ENCODE peak calls at places on chromosome 20, in four cellular contexts. X is mucosa of descending colon, I is mesenchymal stem cell, A is transverse colon. L is an unnamed sample.
A peak's percentile ranks its signal among the peaks of the same experiment; 100 is the strongest.

GRCh38 chr20:41733151-41733550 is 115.0 kb upstream of the CHD6 start:
- DNase-seq in X (no peak), I (no peak), A (no peak), L (no peak)

GRCh38 chr20:2890743-2891142 is 17.5 kb downstream of the PTPRA start:
- DNase-seq in X (no peak), A (no peak), I (peak; percentile 33), L (no peak)

GRCh38 chr20:14488756-14489479 is 151.5 kb upstream of the FLRT3 start:
- DNase-seq in I (no peak), A (no peak), X (no peak), L (no peak)

GRCh38 chr20:21053002-21053762 is 53.0 kb downstream of the LINC00237 start:
- DNase-seq in I (no peak), X (no peak), A (no peak), L (no peak)

GRCh38 chr20:37968726-37969401 is 64.4 kb downstream of the TTI1 start:
- DNase-seq in I (peak; percentile 28), X (no peak), A (no peak), L (no peak)

GRCh38 chr20:63461364-63461763 is 11.1 kb downstream of the KCNQ2 start:
- DNase-seq in X (no peak), I (no peak), A (no peak), L (no peak)

GRCh38 chr20:50191566-50192363 is 1.1 kb downstream of the CEBPB start:
- DNase-seq in A (peak; percentile 55), X (peak; percentile 76), I (peak; percentile 54), L (peak; percentile 76)

GRCh38 chr20:42095221-42095620 is 477.0 kb upstream of the CHD6 start:
- DNase-seq in I (no peak), A (no peak), X (no peak), L (no peak)

GRCh38 chr20:341682-342081 is 5.2 kb upstream of the NRSN2 start:
- DNase-seq in A (no peak), X (peak; percentile 46), I (peak; percentile 92), L (no peak)

GRCh38 chr20:29409833-29410804 is 1847.3 kb upstream of the DEFB115 start:
- DNase-seq in X (no peak), I (no peak), A (no peak), L (no peak)

GRCh38 chr20:62150236-62150575 is 6.6 kb downstream of the SS18L1 start:
- DNase-seq in I (no peak), X (no peak), A (no peak), L (no peak)

GRCh38 chr20:21166801-21167200 is 40.9 kb downstream of the KIZ start:
- DNase-seq in I (no peak), A (no peak), X (no peak), L (no peak)

GRCh38 chr20:18986895-18987580 is 173.5 kb downstream of the SCP2D1 start:
- DNase-seq in I (no peak), A (no peak), X (no peak), L (no peak)

GRCh38 chr20:34711813-34712430 is 7.8 kb downstream of the TP53INP2 start:
- DNase-seq in X (no peak), A (no peak), I (no peak), L (no peak)

GRCh38 chr20:48722737-48723191 is 105.0 kb downstream of the PREX1 start:
- DNase-seq in A (no peak), I (peak; percentile 45), X (peak; percentile 39), L (no peak)

GRCh38 chr20:3739054-3739925 is 6.8 kb downstream of the HSPA12B start:
- DNase-seq in A (no peak), I (no peak), X (peak; percentile 16), L (no peak)

GRCh38 chr20:35173576-35174192 is 1.8 kb downstream of the PROCR start:
- DNase-seq in X (no peak), A (no peak), I (no peak), L (no peak)

GRCh38 chr20:37511605-37512275 is 9.3 kb upstream of the NNAT start:
- DNase-seq in I (peak; percentile 29), X (no peak), A (no peak), L (no peak)

GRCh38 chr20:31494131-31494530 is 19.0 kb downstream of the REM1 start:
- DNase-seq in I (peak; percentile 52), X (no peak), A (no peak), L (no peak)

GRCh38 chr20:52812231-52812847 is 159.8 kb upstream of the TSHZ2 start:
- DNase-seq in X (no peak), I (no peak), A (no peak), L (no peak)

GRCh38 chr20:53896647-53897046 is 173.7 kb downstream of the BCAS1 start:
- DNase-seq in A (no peak), X (no peak), I (no peak), L (no peak)

GRCh38 chr20:33963756-33964155 is 30.0 kb upstream of the RALY start:
- DNase-seq in X (no peak), A (no peak), I (no peak), L (no peak)

GRCh38 chr20:4018015-4018748 is 2.8 kb upstream of the RNF24 start:
- DNase-seq in X (no peak), I (no peak), A (no peak), L (no peak)

GRCh38 chr20:52470561-52470960 is 279.0 kb upstream of the ZFP64 start:
- DNase-seq in X (no peak), A (no peak), I (peak; percentile 41), L (no peak)

GRCh38 chr20:6017467-6017866 is 36.4 kb downstream of the LRRN4 start:
- DNase-seq in A (no peak), I (no peak), X (no peak), L (no peak)

GRCh38 chr20:62589150-62589498 is 53.2 kb upstream of the SLCO4A1 start:
- DNase-seq in X (no peak), I (no peak), A (no peak), L (no peak)

GRCh38 chr20:49165611-49166010 is 22.5 kb downstream of the STAU1 start:
- DNase-seq in X (no peak), A (no peak), I (no peak), L (no peak)

GRCh38 chr20:20229595-20229994 is 138.3 kb upstream of the INSM1 start:
- DNase-seq in X (no peak), I (no peak), A (no peak), L (no peak)

GRCh38 chr20:9467995-9468394 is 46.4 kb upstream of the LAMP5 start:
- DNase-seq in I (no peak), X (no peak), A (no peak), L (no peak)

GRCh38 chr20:438581-439469 is 23.5 kb downstream of the TBC1D20 start:
- DNase-seq in I (no peak), X (no peak), A (peak; percentile 41), L (no peak)

GRCh38 chr20:2244523-2244922 is 51.3 kb upstream of the TGM3 start:
- DNase-seq in X (no peak), A (no peak), I (no peak), L (no peak)

GRCh38 chr20:45985573-45985972 is 13.6 kb upstream of the ZNF335 start:
- DNase-seq in X (no peak), I (no peak), A (no peak), L (no peak)

GRCh38 chr20:45328451-45328850 is 19.8 kb downstream of the SDC4 start:
- DNase-seq in I (no peak), X (no peak), A (no peak), L (no peak)

GRCh38 chr20:15923030-15923776 is 650.0 kb downstream of the KIF16B start:
- DNase-seq in A (no peak), X (no peak), I (no peak), L (no peak)

GRCh38 chr20:45629496-45630100 is at the start of gene WFDC10A:
- DNase-seq in I (peak; percentile 53), A (peak; percentile 47), X (peak; percentile 36), L (no peak)

GRCh38 chr20:11772226-11772730 is 145.4 kb upstream of the BTBD3 start:
- DNase-seq in I (no peak), A (no peak), X (no peak), L (no peak)

GRCh38 chr20:34110025-34111013 is 1.7 kb downstream of the EIF2S2 start:
- DNase-seq in I (peak; percentile 51), A (no peak), X (no peak), L (no peak)

GRCh38 chr20:48729538-48729937 is 98.3 kb downstream of the PREX1 start:
- DNase-seq in I (no peak), A (no peak), X (no peak), L (no peak)

DNA sequence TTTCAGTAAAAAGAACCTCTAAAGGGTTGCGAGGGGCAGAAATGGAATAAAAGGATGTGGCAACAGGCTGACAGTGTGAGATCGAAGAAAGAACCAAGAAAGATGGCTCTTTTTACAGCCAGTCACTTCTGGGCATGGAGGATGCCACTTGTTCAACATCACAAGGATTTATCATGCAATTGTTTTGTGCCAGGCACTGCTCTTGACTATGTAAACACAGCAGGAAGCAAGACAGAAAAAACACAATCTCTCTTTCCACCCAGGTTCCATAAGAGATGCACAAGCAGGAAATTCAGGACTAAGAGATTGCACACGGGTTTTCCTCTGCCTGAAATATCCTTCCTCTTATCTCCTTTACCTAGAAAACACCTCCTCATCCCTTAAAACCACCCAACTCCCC is 38.0 kb downstream of the FOXA2 start:
- DNase-seq in I (no peak), X (no peak), A (no peak), L (no peak)
- H3K4me1 ChIP-seq in I (no peaks in the 10 kb centered on the region), X (no peaks in the 10 kb centered on the region), A (no peaks in the 10 kb centered on the region), L (no peaks in the 10 kb centered on the region)

GRCh38 chr20:56174416-56174815 is 74.1 kb upstream of the MC3R start:
- DNase-seq in X (no peak), I (no peak), A (no peak), L (no peak)

GRCh38 chr20:56175884-56176283 is 72.6 kb upstream of the MC3R start:
- DNase-seq in A (no peak), X (no peak), I (no peak), L (no peak)

GRCh38 chr20:56181593-56181992 is 66.9 kb upstream of the MC3R start:
- DNase-seq in I (no peak), A (peak; percentile 10), X (no peak), L (no peak)

GRCh38 chr20:56179051-56179450 is 69.5 kb upstream of the MC3R start:
- DNase-seq in X (no peak), A (no peak), I (no peak), L (no peak)

GRCh38 chr20:56178219-56178618 is 70.3 kb upstream of the MC3R start:
- DNase-seq in I (no peak), A (no peak), X (no peak), L (no peak)
- H3K9me3 ChIP-seq in I (no peaks in the 10 kb centered on the region), A (no peaks in the 10 kb centered on the region), X (no peaks in the 10 kb centered on the region), L (no peaks in the 10 kb centered on the region)

DNA sequence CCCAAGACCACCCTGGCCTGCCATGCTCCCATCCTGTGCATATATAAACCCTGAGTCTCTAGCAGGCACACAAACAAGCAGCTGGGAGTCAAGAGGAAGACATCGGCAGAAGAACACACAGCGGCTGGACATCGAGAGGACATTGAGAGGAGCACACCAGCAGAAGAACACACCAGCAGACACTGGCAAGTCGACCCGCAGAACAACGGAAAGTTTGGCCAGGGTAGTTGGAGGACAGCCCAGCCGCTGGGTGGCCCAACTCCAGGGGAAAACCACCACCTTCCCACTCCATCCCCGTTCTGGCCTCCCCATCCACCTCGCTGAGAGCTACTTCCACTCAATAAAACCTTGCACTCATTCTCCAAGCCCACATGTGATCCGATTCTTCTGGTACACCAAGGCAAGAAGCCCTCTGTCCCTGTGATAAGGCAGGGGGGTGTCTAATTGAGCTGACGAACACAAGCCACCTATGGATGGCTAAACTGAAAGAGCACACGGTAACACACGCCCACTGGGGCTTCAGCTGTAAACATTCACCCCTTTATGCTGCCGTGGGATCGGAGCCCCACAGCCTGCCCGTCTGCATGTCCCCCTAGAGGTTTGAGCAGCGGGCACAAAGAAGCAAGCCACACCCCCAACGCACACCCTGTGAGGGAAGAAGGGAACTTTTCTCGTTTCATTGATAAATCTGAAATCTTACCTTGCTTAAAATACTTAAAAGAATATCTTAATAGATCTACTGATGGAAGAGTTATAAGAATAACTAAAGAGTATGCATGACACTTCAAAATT is 13.8 kb downstream of the TMX4 start:
- DNase-seq in A (no peak), I (no peak), X (no peak), L (no peak)
- H3K36me3 ChIP-seq in A (no peaks in the 10 kb centered on the region), I (peaks cover 48% of the 10 kb centered on the region), X (no peaks in the 10 kb centered on the region), L (no peaks in the 10 kb centered on the region)

GRCh38 chr20:57474816-57475215 is 50.1 kb downstream of the CTCFL start:
- DNase-seq in A (no peak), I (no peak), X (no peak), L (no peak)
- H3K4me1 ChIP-seq in A (no peaks in the 10 kb centered on the region), I (peaks cover 32% of the 10 kb centered on the region), X (no peaks in the 10 kb centered on the region), L (peaks cover 15% of the 10 kb centered on the region)

L was measured in psoas muscle.